ENCODE peak calls at places on chromosomes 11 and 22, in ten cellular contexts. One of them, this sample, is unnamed.
A peak's percentile ranks its signal among the peaks of the same experiment; 100 is the strongest.

GRCh38 chr11:76723548-76723947 is 53.0 kb upstream of the LRRC32 start:
- DNase-seq in CD8-positive, alpha-beta memory T cell: no peak
- DNase-seq in colonic mucosa: no peak
- DNase-seq in osteocyte: no peak
- DNase-seq in MV-4-11: no peak
- DNase-seq in EH: no peak
- DNase-seq in A549: no peak
- DNase-seq in HT-29: no peak
- DNase-seq in MM.1S: no peak
- DNase-seq in iris pigment epithelial cell: no peak
- DNase-seq in this sample: no peak

GRCh38 chr22:50613291-50613981 is 12.8 kb downstream of the MAPK8IP2 start:
- DNase-seq in A549: no peak
- DNase-seq in CD8-positive, alpha-beta memory T cell: no peak
- DNase-seq in EH: no peak
- DNase-seq in osteocyte: no peak
- DNase-seq in colonic mucosa: peak; percentile 90
- DNase-seq in iris pigment epithelial cell: no peak
- DNase-seq in HT-29: peak; percentile 43
- DNase-seq in MM.1S: no peak
- DNase-seq in MV-4-11: no peak
- DNase-seq in this sample: no peak

GRCh38 chr22:30404307-30404706 is 7.5 kb downstream of the SEC14L2 start:
- DNase-seq in colonic mucosa: no peak
- DNase-seq in HT-29: no peak
- DNase-seq in A549: no peak
- DNase-seq in CD8-positive, alpha-beta memory T cell: no peak
- DNase-seq in iris pigment epithelial cell: no peak
- DNase-seq in EH: no peak
- DNase-seq in MV-4-11: no peak
- DNase-seq in osteocyte: no peak
- DNase-seq in MM.1S: no peak
- DNase-seq in this sample: no peak

GRCh38 chr22:28029962-28030361 is 110.9 kb upstream of the PITPNB start:
- DNase-seq in iris pigment epithelial cell: no peak
- DNase-seq in HT-29: no peak
- DNase-seq in MV-4-11: no peak
- DNase-seq in EH: no peak
- DNase-seq in A549: no peak
- DNase-seq in osteocyte: peak; percentile 64
- DNase-seq in MM.1S: no peak
- DNase-seq in colonic mucosa: peak; percentile 7
- DNase-seq in CD8-positive, alpha-beta memory T cell: no peak
- DNase-seq in this sample: peak; percentile 42

GRCh38 chr11:6405039-6405667 is 13.7 kb downstream of the APBB1 start:
- DNase-seq in EH: no peak
- DNase-seq in A549: no peak
- DNase-seq in CD8-positive, alpha-beta memory T cell: peak; percentile 31
- DNase-seq in HT-29: no peak
- DNase-seq in iris pigment epithelial cell: peak; percentile 50
- DNase-seq in MV-4-11: no peak
- DNase-seq in MM.1S: no peak
- DNase-seq in colonic mucosa: no peak
- DNase-seq in osteocyte: no peak
- DNase-seq in this sample: no peak

GRCh38 chr11:2516276-2517015 is 71.6 kb downstream of the KCNQ1 start:
- DNase-seq in A549: no peak
- DNase-seq in HT-29: no peak
- DNase-seq in iris pigment epithelial cell: no peak
- DNase-seq in CD8-positive, alpha-beta memory T cell: no peak
- DNase-seq in osteocyte: peak; percentile 69
- DNase-seq in MV-4-11: no peak
- DNase-seq in colonic mucosa: peak; percentile 14
- DNase-seq in MM.1S: no peak
- DNase-seq in EH: no peak
- DNase-seq in this sample: no peak

GRCh38 chr22:48547971-48548370 is 1279.7 kb downstream of the BRD1 start:
- DNase-seq in EH: no peak
- DNase-seq in colonic mucosa: no peak
- DNase-seq in MV-4-11: no peak
- DNase-seq in MM.1S: no peak
- DNase-seq in A549: no peak
- DNase-seq in HT-29: no peak
- DNase-seq in iris pigment epithelial cell: no peak
- DNase-seq in CD8-positive, alpha-beta memory T cell: no peak
- DNase-seq in osteocyte: no peak
- DNase-seq in this sample: no peak

GRCh38 chr11:13963949-13964770 is 1.6 kb downstream of the SPON1 start:
- DNase-seq in osteocyte: no peak
- DNase-seq in CD8-positive, alpha-beta memory T cell: peak; percentile 17
- DNase-seq in MM.1S: no peak
- DNase-seq in A549: no peak
- DNase-seq in colonic mucosa: peak; percentile 76
- DNase-seq in EH: no peak
- DNase-seq in MV-4-11: no peak
- DNase-seq in HT-29: no peak
- DNase-seq in iris pigment epithelial cell: no peak
- DNase-seq in this sample: no peak

GRCh38 chr11:65019824-65020223 is 5.9 kb downstream of the ARL2 start:
- DNase-seq in EH: no peak
- DNase-seq in CD8-positive, alpha-beta memory T cell: no peak
- DNase-seq in colonic mucosa: no peak
- DNase-seq in A549: no peak
- DNase-seq in osteocyte: no peak
- DNase-seq in HT-29: no peak
- DNase-seq in MV-4-11: no peak
- DNase-seq in iris pigment epithelial cell: no peak
- DNase-seq in MM.1S: no peak
- DNase-seq in this sample: no peak

GRCh38 chr11:79013509-79013908 is 427.3 kb downstream of the TENM4 start:
- DNase-seq in osteocyte: no peak
- DNase-seq in iris pigment epithelial cell: no peak
- DNase-seq in MM.1S: no peak
- DNase-seq in EH: peak; percentile 76
- DNase-seq in A549: peak; percentile 1
- DNase-seq in colonic mucosa: no peak
- DNase-seq in CD8-positive, alpha-beta memory T cell: no peak
- DNase-seq in MV-4-11: no peak
- DNase-seq in HT-29: no peak
- DNase-seq in this sample: no peak

GRCh38 chr22:39185601-39186012 is 33.1 kb upstream of the CBX7 start:
- DNase-seq in CD8-positive, alpha-beta memory T cell: no peak
- DNase-seq in A549: no peak
- DNase-seq in MV-4-11: no peak
- DNase-seq in HT-29: no peak
- DNase-seq in iris pigment epithelial cell: no peak
- DNase-seq in MM.1S: no peak
- DNase-seq in EH: peak; percentile 55
- DNase-seq in colonic mucosa: no peak
- DNase-seq in osteocyte: no peak
- DNase-seq in this sample: no peak

GRCh38 chr22:40449676-40450035 is 79.3 kb downstream of the SGSM3 start:
- DNase-seq in CD8-positive, alpha-beta memory T cell: no peak
- DNase-seq in HT-29: no peak
- DNase-seq in MM.1S: no peak
- DNase-seq in iris pigment epithelial cell: peak; percentile 55
- DNase-seq in colonic mucosa: no peak
- DNase-seq in EH: peak; percentile 88
- DNase-seq in A549: no peak
- DNase-seq in osteocyte: no peak
- DNase-seq in MV-4-11: no peak
- DNase-seq in this sample: no peak

GRCh38 chr22:46390652-46391301 is 55.3 kb downstream of the TRMU start:
- DNase-seq in osteocyte: no peak
- DNase-seq in A549: no peak
- DNase-seq in CD8-positive, alpha-beta memory T cell: no peak
- DNase-seq in iris pigment epithelial cell: peak; percentile 51
- DNase-seq in MM.1S: no peak
- DNase-seq in EH: peak; percentile 78
- DNase-seq in HT-29: peak; percentile 73
- DNase-seq in colonic mucosa: no peak
- DNase-seq in MV-4-11: peak; percentile 45
- DNase-seq in this sample: peak; percentile 59

GRCh38 chr11:23897453-23898289 is 599.2 kb upstream of the LUZP2 start:
- DNase-seq in CD8-positive, alpha-beta memory T cell: no peak
- DNase-seq in MV-4-11: no peak
- DNase-seq in A549: peak; percentile 1
- DNase-seq in colonic mucosa: no peak
- DNase-seq in MM.1S: no peak
- DNase-seq in osteocyte: no peak
- DNase-seq in EH: peak; percentile 95
- DNase-seq in HT-29: no peak
- DNase-seq in iris pigment epithelial cell: peak; percentile 97
- DNase-seq in this sample: no peak

GRCh38 chr11:14054708-14055107 is 92.2 kb downstream of the SPON1 start:
- DNase-seq in colonic mucosa: no peak
- DNase-seq in MM.1S: no peak
- DNase-seq in A549: no peak
- DNase-seq in osteocyte: no peak
- DNase-seq in MV-4-11: no peak
- DNase-seq in iris pigment epithelial cell: no peak
- DNase-seq in HT-29: no peak
- DNase-seq in CD8-positive, alpha-beta memory T cell: no peak
- DNase-seq in EH: peak; percentile 48
- DNase-seq in this sample: no peak

GRCh38 chr22:19169002-19169946 is 9.3 kb downstream of the SLC25A1 start:
- DNase-seq in iris pigment epithelial cell: no peak
- DNase-seq in A549: no peak
- DNase-seq in MM.1S: no peak
- DNase-seq in HT-29: peak; percentile 0
- DNase-seq in osteocyte: no peak
- DNase-seq in EH: no peak
- DNase-seq in MV-4-11: no peak
- DNase-seq in CD8-positive, alpha-beta memory T cell: no peak
- DNase-seq in colonic mucosa: no peak
- DNase-seq in this sample: no peak

GRCh38 chr11:5499671-5500070 is 10.1 kb downstream of the UBQLN3 start:
- DNase-seq in EH: no peak
- DNase-seq in CD8-positive, alpha-beta memory T cell: no peak
- DNase-seq in MM.1S: no peak
- DNase-seq in osteocyte: no peak
- DNase-seq in MV-4-11: no peak
- DNase-seq in A549: no peak
- DNase-seq in colonic mucosa: no peak
- DNase-seq in iris pigment epithelial cell: no peak
- DNase-seq in HT-29: no peak
- DNase-seq in this sample: no peak

This sample was measured in NCI-H2171.